ENCODE peak calls at places on chromosomes 2 and 18, in six cellular contexts. S is stimulated activated CD4-positive, alpha-beta T cell treated with anti-CD3 and anti-CD28 coated beads, Interleukin-2, amount 100 ng/mL, for 48 hours; C is HT1080; T is naive thymus-derived CD8-positive, alpha-beta T cell; I is psoas muscle; E is left cardiac atrium. N is an unnamed sample.

GRCh38 chr18:67520276-67521035 is 3.9 kb upstream of the DSEL start:
- DNase-seq in E (no peak), C (no peak), T (no peak), I (no peak), S (no peak), N (no peak)

GRCh38 chr2:206004004-206004693 is 81.8 kb downstream of the INO80D start:
- DNase-seq in I (no peak), S (no peak), T (no peak), E (no peak), C (peak; percentile 18), N (peak; percentile 32)

GRCh38 chr2:60281730-60282129 is 271.7 kb downstream of the BCL11A start:
- DNase-seq in C (no peak), T (no peak), I (no peak), E (no peak), S (no peak), N (no peak)

GRCh38 chr18:40534748-40535147 is 1420.3 kb upstream of the PIK3C3 start:
- DNase-seq in T (no peak), S (no peak), I (no peak), E (no peak), C (peak; percentile 41), N (no peak)

GRCh38 chr2:160349306-160349705 is 144.3 kb downstream of the RBMS1 start:
- DNase-seq in S (no peak), I (no peak), E (no peak), T (no peak), C (no peak), N (no peak)

GRCh38 chr2:234025475-234025874 is 25.0 kb upstream of the SPP2 start:
- DNase-seq in T (no peak), C (no peak), S (no peak), I (no peak), E (no peak), N (no peak)

GRCh38 chr2:134581877-134582546 is 136.8 kb downstream of the TMEM163 start:
- DNase-seq in I (no peak), S (no peak), T (no peak), E (no peak), C (no peak), N (no peak)

GRCh38 chr2:226440119-226440917 is 359.3 kb downstream of the IRS1 start:
- DNase-seq in I (no peak), C (no peak), T (no peak), S (no peak), E (no peak), N (no peak)

GRCh38 chr2:181894381-181894780 is 2.9 kb downstream of the ITPRID2 start:
- DNase-seq in E (no peak), T (no peak), I (no peak), S (no peak), C (no peak), N (no peak)

GRCh38 chr2:42171396-42171971 is 2.3 kb downstream of the EML4 start:
- DNase-seq in S (no peak), C (no peak), E (no peak), T (no peak), I (no peak), N (no peak)

GRCh38 chr2:10570076-10570475 is 119.7 kb downstream of the NOL10 start:
- DNase-seq in S (no peak), E (no peak), T (no peak), C (no peak), I (no peak), N (no peak)

GRCh38 chr2:149076863-149077412 is 38.4 kb downstream of the LYPD6B start:
- DNase-seq in E (no peak), T (no peak), C (no peak), S (no peak), I (no peak), N (no peak)

GRCh38 chr2:174465327-174465726 is 21.5 kb downstream of the GPR155 start:
- DNase-seq in S (no peak), T (no peak), C (peak; percentile 45), I (no peak), E (no peak), N (peak; percentile 35)

GRCh38 chr2:20226152-20226545 is 1.2 kb upstream of the SDC1 start:
- DNase-seq in S (no peak), C (no peak), E (no peak), T (no peak), I (no peak), N (no peak)

GRCh38 chr2:238724728-238725127 is 123.2 kb upstream of the TWIST2 start:
- DNase-seq in T (no peak), C (no peak), E (no peak), S (no peak), I (no peak), N (no peak)

GRCh38 chr2:176873403-176873802 is 339.2 kb upstream of the HNRNPA3 start:
- DNase-seq in C (peak; percentile 28), T (no peak), I (no peak), E (no peak), S (no peak), N (no peak)

GRCh38 chr2:65039640-65040039 is 16.6 kb upstream of the CEP68 start:
- DNase-seq in C (no peak), I (no peak), T (no peak), E (no peak), S (no peak), N (no peak)

GRCh38 chr2:233473878-233474277 is 92.7 kb downstream of the USP40 start:
- DNase-seq in E (no peak), S (no peak), I (peak; percentile 51), C (no peak), T (no peak), N (no peak)

GRCh38 chr2:239495175-239495574 is 94.4 kb upstream of the HDAC4 start:
- DNase-seq in T (no peak), I (no peak), E (no peak), C (no peak), S (no peak), N (no peak)

GRCh38 chr2:63977904-63978303 is 41.3 kb downstream of the VPS54 start:
- DNase-seq in T (no peak), E (no peak), C (no peak), I (no peak), S (no peak), N (no peak)

GRCh38 chr2:45675130-45675812 is 23.8 kb downstream of the PRKCE start:
- DNase-seq in S (no peak), E (peak; percentile 36), I (no peak), T (no peak), C (no peak), N (no peak)

GRCh38 chr2:232009639-232010274 is 48.2 kb downstream of the DIS3L2 start:
- DNase-seq in I (no peak), T (no peak), E (no peak), C (no peak), S (no peak), N (no peak)

GRCh38 chr18:12883684-12884520 is at the start of gene PTPN2:
- DNase-seq in E (peak; percentile 96), S (peak; percentile 86), T (peak; percentile 89), I (peak; percentile 97), C (peak; percentile 95), N (peak; percentile 99)

GRCh38 chr2:13572466-13572865 is 855.7 kb downstream of the TRIB2 start:
- DNase-seq in T (no peak), C (peak; percentile 78), I (no peak), E (no peak), S (no peak), N (no peak)

GRCh38 chr2:109322646-109323045 is 193.6 kb downstream of the SH3RF3 start:
- DNase-seq in E (no peak), I (no peak), T (no peak), S (no peak), C (no peak), N (no peak)

GRCh38 chr2:26503238-26503880 is 25.4 kb upstream of the OTOF start:
- DNase-seq in S (peak; percentile 88), E (peak; percentile 80), T (peak; percentile 66), I (peak; percentile 87), C (peak; percentile 44), N (peak; percentile 98)

GRCh38 chr2:96262306-96262705 is 3.5 kb downstream of the TMEM127 start:
- DNase-seq in I (no peak), S (no peak), T (no peak), E (no peak), C (no peak), N (no peak)

GRCh38 chr2:107376910-107377309 is 449.8 kb upstream of the RGPD4 start:
- DNase-seq in I (no peak), C (no peak), T (no peak), S (no peak), E (peak; percentile 30), N (no peak)

GRCh38 chr18:75213610-75214009 is 3.0 kb downstream of the TSHZ1 start:
- DNase-seq in I (no peak), T (no peak), S (no peak), C (peak; percentile 14), E (no peak), N (no peak)

GRCh38 chr2:173979721-173980351 is 14.7 kb upstream of the SP3 start:
- DNase-seq in T (no peak), I (no peak), C (no peak), S (no peak), E (no peak), N (no peak)

N was measured in HuH-7.